ENCODE peak calls at places on chromosomes 7 and 10, in ten cellular contexts. X is body of pancreas; P is mesendoderm; A is GM20000; D is fibroblast of the conjunctiva; C is H9; N is NCI-H446 treated with DMSO at 0.1 percent for 48 hours; W is NCI-H2081; R is Karpas-422; S is stimulated activated CD8-positive, alpha-beta memory T cell treated with anti-CD3 and anti-CD28 coated beads, Interleukin-15, amount 100 ng/mL, for 48 hours. L is an unnamed sample.

GRCh38 chr7:140403878-140404564 is at the start of gene RAB19:
- DNase-seq in C (peak), X (peak), R (no peak), P (peak), N (no peak), W (peak), D (no peak), S (no peak), A (peak), L (no peak)

GRCh38 chr10:66877359-66877758 is 48.5 kb upstream of the LRRTM3 start:
- DNase-seq in S (no peak), R (no peak), W (no peak), N (no peak), C (no peak), X (no peak), A (no peak), P (peak), D (no peak), L (no peak)

GRCh38 chr7:86889501-86889900 is 170.0 kb downstream of the ELAPOR2 start:
- DNase-seq in C (no peak), R (no peak), A (no peak), P (no peak), X (no peak), N (no peak), W (no peak), S (no peak), D (no peak), L (no peak)

GRCh38 chr10:77715081-77715480 is 77.5 kb upstream of the KCNMA1 start:
- DNase-seq in S (no peak), C (no peak), D (no peak), W (no peak), N (no peak), A (no peak), R (peak), X (no peak), P (peak), L (peak)

GRCh38 chr10:107653832-107654287 is 489.4 kb upstream of the SORCS1 start:
- DNase-seq in X (peak), C (no peak), S (no peak), R (no peak), N (no peak), P (no peak), W (no peak), A (peak), D (peak), L (no peak)

GRCh38 chr7:19397917-19398316 is 252.7 kb upstream of the FERD3L start:
- DNase-seq in N (no peak), W (no peak), S (no peak), A (peak), C (no peak), R (no peak), P (no peak), X (peak), D (no peak), L (no peak)

GRCh38 chr10:124721295-124722052 is 22.7 kb downstream of the FAM53B start:
- DNase-seq in S (no peak), A (no peak), W (no peak), R (no peak), X (peak), C (no peak), P (no peak), D (no peak), N (no peak), L (no peak)

GRCh38 chr7:140541513-140542192 is 62.3 kb upstream of the MKRN1 start:
- DNase-seq in S (no peak), X (peak), N (peak), W (peak), R (no peak), A (no peak), D (peak), C (peak), P (peak), L (peak)

GRCh38 chr10:124943301-124944092 is 1.6 kb downstream of the ZRANB1 start:
- DNase-seq in R (no peak), W (no peak), A (no peak), X (no peak), P (no peak), C (no peak), S (no peak), N (no peak), D (peak), L (no peak)

GRCh38 chr10:132115736-132116135 is 50.0 kb downstream of the JAKMIP3 start:
- DNase-seq in R (no peak), C (no peak), D (no peak), N (no peak), X (no peak), S (no peak), W (no peak), P (no peak), A (no peak), L (no peak)

GRCh38 chr7:102834999-102835398 is 77.8 kb upstream of the LRRC17 start:
- DNase-seq in X (no peak), N (no peak), C (no peak), A (peak), S (peak), W (no peak), R (no peak), P (no peak), D (peak), L (no peak)

GRCh38 chr10:82683989-82684388 is 809.0 kb downstream of the NRG3 start:
- DNase-seq in D (no peak), S (no peak), N (no peak), C (no peak), W (no peak), R (no peak), X (no peak), P (no peak), A (no peak), L (peak)

GRCh38 chr7:2807846-2808772 is 36.0 kb downstream of the GNA12 start:
- DNase-seq in S (no peak), C (no peak), R (no peak), W (no peak), A (no peak), X (no peak), D (no peak), N (no peak), P (no peak), L (peak)

GRCh38 chr7:112891698-112892097 is 101.5 kb upstream of the TMEM168 start:
- DNase-seq in A (no peak), C (no peak), S (no peak), D (no peak), P (no peak), R (no peak), X (no peak), W (no peak), N (no peak), L (no peak)

GRCh38 chr7:108630002-108630401 is 60.3 kb downstream of the DNAJB9 start:
- DNase-seq in D (no peak), X (peak), N (peak), R (no peak), C (no peak), W (no peak), S (no peak), A (no peak), P (peak), L (peak)

GRCh38 chr7:2001601-2002442 is 230.9 kb downstream of the MAD1L1 start:
- DNase-seq in R (no peak), W (no peak), N (no peak), S (no peak), A (no peak), P (no peak), C (no peak), X (no peak), D (no peak), L (peak)

GRCh38 chr7:129746857-129747529 is 135.5 kb downstream of the NRF1 start:
- DNase-seq in C (no peak), P (no peak), W (no peak), X (no peak), S (no peak), R (no peak), N (no peak), A (no peak), D (no peak), L (peak)

GRCh38 chr7:128763541-128763940 is 12.1 kb downstream of the OPN1SW start:
- DNase-seq in S (no peak), W (no peak), R (no peak), P (no peak), A (no peak), X (no peak), N (no peak), D (no peak), C (no peak), L (no peak)

GRCh38 chr10:110643670-110644597 is at the start of gene RBM20:
- DNase-seq in C (peak), A (peak), W (no peak), S (no peak), X (peak), R (no peak), P (no peak), N (no peak), D (no peak), L (peak)

GRCh38 chr10:113875212-113875611 is 20.8 kb downstream of the NHLRC2 start:
- DNase-seq in X (no peak), P (no peak), C (no peak), A (no peak), D (no peak), R (no peak), S (no peak), N (no peak), W (no peak), L (no peak)

GRCh38 chr7:25407932-25408480 is 179.7 kb upstream of the NPVF start:
- DNase-seq in P (peak), R (no peak), S (no peak), N (no peak), C (peak), X (no peak), W (no peak), D (no peak), A (no peak), L (no peak)

GRCh38 chr10:127462643-127463295 is 86.3 kb upstream of the NPS start:
- DNase-seq in S (no peak), A (no peak), R (no peak), W (peak), P (no peak), X (no peak), N (no peak), C (no peak), D (no peak), L (no peak)

GRCh38 chr10:124708922-124709520 is 35.2 kb downstream of the FAM53B start:
- DNase-seq in R (no peak), N (no peak), C (no peak), P (peak), D (no peak), A (no peak), W (peak), S (no peak), X (no peak), L (peak)

GRCh38 chr10:43689618-43689954 is 40.9 kb upstream of the ZNF32 start:
- DNase-seq in A (peak), R (no peak), S (no peak), D (no peak), X (peak), N (no peak), P (peak), C (peak), W (no peak), L (peak)

GRCh38 chr7:101862280-101863220 is 45.1 kb downstream of the CUX1 start:
- DNase-seq in A (no peak), S (no peak), W (no peak), D (no peak), P (peak), R (peak), N (no peak), X (no peak), C (no peak), L (no peak)

GRCh38 chr7:38563736-38564135 is 67.4 kb downstream of the AMPH start:
- DNase-seq in N (no peak), P (no peak), C (no peak), S (no peak), R (no peak), A (no peak), W (no peak), X (no peak), D (no peak), L (no peak)

GRCh38 chr10:84054743-84055142 is 84.6 kb upstream of the GHITM start:
- DNase-seq in X (no peak), W (peak), S (no peak), R (no peak), P (peak), D (no peak), C (peak), A (no peak), N (no peak), L (no peak)

GRCh38 chr10:45235823-45236222 is 79.6 kb downstream of the OR13A1 start:
- DNase-seq in A (no peak), R (no peak), N (no peak), X (no peak), P (no peak), S (no peak), D (no peak), C (no peak), W (no peak), L (no peak)